ENCODE peak calls at places on chromosomes 6 and 20, in eight cellular contexts. A is GM12878, M is WTC11, W is IMR-90, Q is A549, Y is H1, V is SK-N-SH, D is K562. L is an unnamed sample.

GRCh38 chr6:10692965-10693538 is 1.4 kb downstream of the C6orf52 start:
- DNase-seq in A (no peak), M (no peak), W (no peak), Q (no peak), Y (no peak), V (no peak), D (no peak), L (no peak)

GRCh38 chr6:168248148-168248620 is 71.4 kb downstream of the DACT2 start:
- DNase-seq in A (no peak), M (no peak), W (no peak), Q (no peak), Y (no peak), V (no peak), D (no peak), L (peak; percentile 44)

GRCh38 chr6:109048176-109048575 is 46.5 kb downstream of the SESN1 start:
- DNase-seq in A (no peak), M (no peak), W (no peak), Q (no peak), Y (no peak), V (no peak), D (no peak), L (no peak)

GRCh38 chr20:9114709-9115108 is 45.8 kb downstream of the PLCB4 start:
- DNase-seq in A (no peak), M (no peak), W (no peak), Q (no peak), Y (no peak), V (no peak), D (no peak), L (no peak)

GRCh38 chr6:27873101-27874030 is 38.8 kb downstream of the OR2B2 start:
- DNase-seq in A (peak; percentile 90), M (peak; percentile 73), W (peak; percentile 83), Q (no peak), Y (peak; percentile 86), V (peak; percentile 68), D (no peak), L (no peak)

GRCh38 chr6:143536461-143536865 is 24.9 kb upstream of the FUCA2 start:
- DNase-seq in A (no peak), M (peak; percentile 53), W (peak; percentile 33), Q (no peak), Y (peak; percentile 75), V (no peak), D (no peak), L (no peak)

GRCh38 chr20:23823621-23824324 is 2.8 kb downstream of the CST2 start:
- DNase-seq in A (no peak), M (no peak), W (no peak), Q (no peak), Y (no peak), V (no peak), D (no peak), L (no peak)

GRCh38 chr6:19408331-19408730 is 428.8 kb upstream of the ID4 start:
- DNase-seq in A (no peak), M (no peak), W (no peak), Q (no peak), Y (no peak), V (no peak), D (no peak), L (no peak)

GRCh38 chr20:59040682-59041081 is 1.9 kb downstream of the PRELID3B start:
- DNase-seq in A (no peak), M (no peak), W (no peak), Q (no peak), Y (no peak), V (no peak), D (no peak), L (no peak)

GRCh38 chr20:62887147-62887859 is 25.7 kb upstream of the TCFL5 start:
- DNase-seq in A (no peak), M (no peak), W (peak; percentile 96), Q (no peak), Y (no peak), V (peak; percentile 80), D (no peak), L (peak; percentile 50)

GRCh38 chr6:42197574-42198362 is 3.0 kb upstream of the GUCA1B start:
- DNase-seq in A (no peak), M (no peak), W (peak; percentile 90), Q (peak; percentile 62), Y (no peak), V (no peak), D (peak; percentile 90), L (peak; percentile 81)

GRCh38 chr20:6740096-6740495 is 27.4 kb upstream of the BMP2 start:
- DNase-seq in A (no peak), M (no peak), W (no peak), Q (no peak), Y (no peak), V (no peak), D (no peak), L (no peak)

GRCh38 chr6:28634758-28635546 is 109.3 kb downstream of the GPX5 start:
- DNase-seq in A (no peak), M (peak; percentile 70), W (no peak), Q (peak; percentile 63), Y (peak; percentile 71), V (peak; percentile 80), D (no peak), L (peak; percentile 50)

GRCh38 chr6:107730106-107730505 is 94.0 kb downstream of the SCML4 start:
- DNase-seq in A (no peak), M (no peak), W (no peak), Q (no peak), Y (no peak), V (no peak), D (no peak), L (no peak)

DNA sequence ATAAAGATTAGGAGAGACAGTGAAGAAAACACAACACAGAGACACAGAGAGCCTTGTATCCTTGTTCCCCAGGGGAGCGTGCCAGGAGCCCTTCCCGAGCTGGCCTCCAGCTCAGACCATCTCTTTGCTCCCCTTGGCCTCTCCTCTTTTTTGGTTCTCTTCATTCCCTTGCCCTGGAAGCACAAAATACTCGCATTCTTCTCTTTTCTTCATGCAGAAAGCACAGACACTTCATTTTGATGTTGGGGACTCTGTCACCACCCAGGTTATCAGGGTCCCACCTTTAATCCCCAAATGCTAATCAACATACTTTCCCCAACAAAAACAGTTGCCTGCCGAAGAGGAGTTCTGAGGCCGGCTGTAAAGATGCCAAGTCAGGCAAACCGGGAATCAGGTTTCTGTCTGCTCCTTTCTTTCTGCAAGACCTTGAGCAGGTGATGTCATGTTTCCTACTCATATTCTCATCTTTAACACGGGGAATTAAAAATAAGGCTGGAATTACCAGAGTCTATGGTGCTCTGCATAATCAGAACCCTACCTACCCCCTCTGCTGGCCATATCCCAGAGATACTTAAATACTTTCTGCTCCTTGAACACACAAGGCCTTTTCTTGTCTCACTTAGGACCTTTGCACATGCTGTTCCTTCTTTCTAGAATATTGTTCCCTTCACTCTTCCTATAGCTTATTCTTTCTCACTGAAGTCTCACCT is 21.7 kb downstream of the TGM6 start:
- DNase-seq in A (no peak), M (no peak), W (peak; percentile 51), Q (peak; percentile 58), Y (no peak), V (peak; percentile 48), D (no peak), L (peak; percentile 34)
- TF ChIP-seq USF2 in A (no peak), M (no peak), W (no peak), Q (no peak), Y (no peak), V (no peak), D (no peak), L (no peak)

GRCh38 chr6:74362391-74362790 is 666.4 kb downstream of the CD109 start:
- DNase-seq in A (no peak), M (no peak), W (no peak), Q (no peak), Y (no peak), V (no peak), D (no peak), L (no peak)

GRCh38 chr6:74356385-74356784 is 660.4 kb downstream of the CD109 start:
- DNase-seq in A (no peak), M (no peak), W (peak; percentile 25), Q (peak; percentile 3), Y (no peak), V (no peak), D (no peak), L (no peak)

DNA sequence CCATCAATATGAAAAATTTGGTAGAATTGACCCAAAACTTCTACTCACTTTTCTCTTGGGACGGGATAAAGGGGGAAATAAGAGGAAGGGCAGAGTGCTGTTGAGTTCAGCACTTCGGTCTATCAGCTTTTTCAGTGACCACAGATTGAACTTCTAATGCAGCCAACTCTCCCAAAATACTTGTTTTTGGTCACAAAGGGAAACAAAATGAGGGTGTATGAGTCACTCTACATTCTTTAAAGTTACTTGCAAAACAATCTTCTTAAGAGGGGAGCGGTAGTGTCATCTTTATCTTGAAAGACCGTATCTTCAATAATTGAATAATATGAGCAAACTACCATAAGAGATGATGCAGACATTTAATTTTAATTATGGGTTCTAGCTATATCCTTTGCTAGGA is 661.3 kb downstream of the CD109 start:
- DNase-seq in A (no peak), M (no peak), W (peak; percentile 46), Q (no peak), Y (no peak), V (no peak), D (no peak), L (no peak)
- TF ChIP-seq USF2 in A (no peak), M (no peak), W (no peak), Q (no peak), Y (no peak), V (no peak), D (no peak), L (no peak)

GRCh38 chr6:36933102-36933501 is 21.4 kb upstream of the PI16 start:
- DNase-seq in A (no peak), M (no peak), W (peak; percentile 72), Q (no peak), Y (no peak), V (no peak), D (no peak), L (no peak)
- TF ChIP-seq USF2 in A (no peak), M (no peak), W (no peak), Q (no peak), Y (no peak), V (no peak), D (no peak), L (no peak)

GRCh38 chr6:148465654-148466053 is 123.0 kb downstream of the SASH1 start:
- DNase-seq in A (no peak), M (no peak), W (no peak), Q (no peak), Y (peak; percentile 22), V (no peak), D (no peak), L (no peak)

GRCh38 chr6:148465011-148465335 is 122.3 kb downstream of the SASH1 start:
- DNase-seq in A (no peak), M (no peak), W (no peak), Q (no peak), Y (peak; percentile 22), V (no peak), D (no peak), L (no peak)

GRCh38 chr6:148464319-148465010 is 121.8 kb downstream of the SASH1 start:
- DNase-seq in A (peak; percentile 12), M (peak; percentile 69), W (peak; percentile 79), Q (peak; percentile 32), Y (peak; percentile 85), V (peak; percentile 55), D (peak; percentile 71), L (peak; percentile 63)

GRCh38 chr6:148462203-148462602 is 119.6 kb downstream of the SASH1 start:
- DNase-seq in A (no peak), M (no peak), W (peak; percentile 82), Q (no peak), Y (no peak), V (no peak), D (no peak), L (no peak)

DNA sequence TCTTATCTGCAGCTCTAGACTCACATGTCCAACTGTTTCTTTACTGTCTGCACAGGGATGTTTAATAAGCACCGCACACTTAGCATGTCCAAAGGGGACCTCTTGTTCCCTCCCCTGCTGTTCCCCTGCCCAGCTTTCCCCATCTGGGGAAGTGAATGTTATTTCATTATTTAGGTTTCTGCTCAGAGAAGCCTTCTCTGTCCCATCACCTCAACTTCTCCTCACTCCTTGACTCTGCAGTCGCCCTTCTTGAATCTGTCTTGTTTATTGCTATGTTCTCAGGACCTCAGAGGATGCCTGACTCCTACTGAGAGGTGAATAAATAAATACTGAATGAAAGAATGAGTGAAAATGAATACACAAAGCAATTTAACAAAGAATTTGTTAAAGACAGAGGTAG is 121.0 kb downstream of the SASH1 start:
- DNase-seq in A (no peak), M (no peak), W (peak; percentile 4), Q (no peak), Y (no peak), V (no peak), D (no peak), L (no peak)
- TF ChIP-seq USF2 in A (no peak), M (no peak), W (no peak), Q (no peak), Y (no peak), V (no peak), D (no peak), L (no peak)

L was measured in HepG2.